ENCODE peak calls at places on chromosomes 12 and 14, in eight cellular contexts. One of them, this sample, is unnamed.

GRCh38 chr12:95908573-95908972 is 33.8 kb downstream of the CCDC38 start:
- DNase-seq in GM23338: no peak
- DNase-seq in neural progenitor cell: no peak
- DNase-seq in SK-N-SH: no peak
- DNase-seq in HCT116: no peak
- DNase-seq in GM23248: peak; percentile 64
- DNase-seq in PC-3: peak; percentile 39
- DNase-seq in hepatocyte: no peak
- DNase-seq in this sample: no peak

GRCh38 chr14:20631821-20632389 is 9.6 kb downstream of the OR6S1 start:
- DNase-seq in GM23338: peak; percentile 68
- DNase-seq in neural progenitor cell: peak; percentile 71
- DNase-seq in SK-N-SH: peak; percentile 34
- DNase-seq in HCT116: no peak
- DNase-seq in GM23248: peak; percentile 84
- DNase-seq in PC-3: peak; percentile 81
- DNase-seq in hepatocyte: peak; percentile 83
- DNase-seq in this sample: no peak

GRCh38 chr14:104224516-104225281 is 86.3 kb downstream of the KIF26A start:
- DNase-seq in GM23338: peak; percentile 77
- DNase-seq in neural progenitor cell: peak; percentile 73
- DNase-seq in SK-N-SH: peak; percentile 67
- DNase-seq in HCT116: no peak
- DNase-seq in GM23248: no peak
- DNase-seq in PC-3: no peak
- DNase-seq in hepatocyte: peak; percentile 48
- DNase-seq in this sample: peak; percentile 45

GRCh38 chr14:64611358-64612020 is 61.7 kb downstream of the PPP1R36 start:
- DNase-seq in GM23338: no peak
- DNase-seq in neural progenitor cell: no peak
- DNase-seq in SK-N-SH: no peak
- DNase-seq in HCT116: no peak
- DNase-seq in GM23248: peak; percentile 34
- DNase-seq in PC-3: peak; percentile 61
- DNase-seq in hepatocyte: no peak
- DNase-seq in this sample: no peak

GRCh38 chr14:103213331-103213730 is 90.1 kb downstream of the TNFAIP2 start:
- DNase-seq in GM23338: no peak
- DNase-seq in neural progenitor cell: no peak
- DNase-seq in SK-N-SH: no peak
- DNase-seq in HCT116: no peak
- DNase-seq in GM23248: no peak
- DNase-seq in PC-3: no peak
- DNase-seq in hepatocyte: peak; percentile 72
- DNase-seq in this sample: no peak

GRCh38 chr14:100662850-100663527 is 63.7 kb upstream of the DLK1 start:
- DNase-seq in GM23338: peak; percentile 78
- DNase-seq in neural progenitor cell: peak; percentile 81
- DNase-seq in SK-N-SH: peak; percentile 85
- DNase-seq in HCT116: peak; percentile 87
- DNase-seq in GM23248: peak; percentile 73
- DNase-seq in PC-3: peak; percentile 72
- DNase-seq in hepatocyte: peak; percentile 79
- DNase-seq in this sample: peak; percentile 65

GRCh38 chr14:84085493-84085892 is 1444.5 kb upstream of the FLRT2 start:
- DNase-seq in GM23338: no peak
- DNase-seq in neural progenitor cell: no peak
- DNase-seq in SK-N-SH: no peak
- DNase-seq in HCT116: no peak
- DNase-seq in GM23248: no peak
- DNase-seq in PC-3: no peak
- DNase-seq in hepatocyte: no peak
- DNase-seq in this sample: no peak

GRCh38 chr12:115597157-115597712 is 680.3 kb downstream of the MED13L start:
- DNase-seq in GM23338: no peak
- DNase-seq in neural progenitor cell: no peak
- DNase-seq in SK-N-SH: no peak
- DNase-seq in HCT116: peak; percentile 16
- DNase-seq in GM23248: peak; percentile 92
- DNase-seq in PC-3: peak; percentile 87
- DNase-seq in hepatocyte: peak; percentile 12
- DNase-seq in this sample: no peak

GRCh38 chr12:14960548-14961465 is 594 bp downstream of the ARHGDIB start:
- DNase-seq in GM23338: peak; percentile 29
- DNase-seq in neural progenitor cell: no peak
- DNase-seq in SK-N-SH: no peak
- DNase-seq in HCT116: no peak
- DNase-seq in GM23248: peak; percentile 27
- DNase-seq in PC-3: peak; percentile 66
- DNase-seq in hepatocyte: no peak
- DNase-seq in this sample: peak; percentile 42

GRCh38 chr14:102063808-102064429 is 22.9 kb downstream of the HSP90AA1 start:
- DNase-seq in GM23338: peak; percentile 24
- DNase-seq in neural progenitor cell: no peak
- DNase-seq in SK-N-SH: peak; percentile 22
- DNase-seq in HCT116: no peak
- DNase-seq in GM23248: no peak
- DNase-seq in PC-3: no peak
- DNase-seq in hepatocyte: no peak
- DNase-seq in this sample: no peak

GRCh38 chr12:56212360-56212759 is 9.4 kb downstream of the RNF41 start:
- DNase-seq in GM23338: no peak
- DNase-seq in neural progenitor cell: no peak
- DNase-seq in SK-N-SH: no peak
- DNase-seq in HCT116: no peak
- DNase-seq in GM23248: no peak
- DNase-seq in PC-3: no peak
- DNase-seq in hepatocyte: no peak
- DNase-seq in this sample: no peak

GRCh38 chr14:104388631-104389325 is 190.8 kb upstream of the C14orf180 start:
- DNase-seq in GM23338: no peak
- DNase-seq in neural progenitor cell: no peak
- DNase-seq in SK-N-SH: peak; percentile 36
- DNase-seq in HCT116: no peak
- DNase-seq in GM23248: no peak
- DNase-seq in PC-3: no peak
- DNase-seq in hepatocyte: no peak
- DNase-seq in this sample: no peak

GRCh38 chr12:45434094-45434493 is 218.2 kb downstream of the ANO6 start:
- DNase-seq in GM23338: no peak
- DNase-seq in neural progenitor cell: no peak
- DNase-seq in SK-N-SH: no peak
- DNase-seq in HCT116: no peak
- DNase-seq in GM23248: no peak
- DNase-seq in PC-3: no peak
- DNase-seq in hepatocyte: no peak
- DNase-seq in this sample: no peak

GRCh38 chr14:88233915-88234314 is 89.2 kb downstream of the KCNK10 start:
- DNase-seq in GM23338: peak; percentile 80
- DNase-seq in neural progenitor cell: peak; percentile 71
- DNase-seq in SK-N-SH: peak; percentile 25
- DNase-seq in HCT116: peak; percentile 24
- DNase-seq in GM23248: peak; percentile 23
- DNase-seq in PC-3: no peak
- DNase-seq in hepatocyte: peak; percentile 14
- DNase-seq in this sample: peak; percentile 9

GRCh38 chr12:67302162-67302561 is 33.0 kb downstream of the CAND1 start:
- DNase-seq in GM23338: no peak
- DNase-seq in neural progenitor cell: no peak
- DNase-seq in SK-N-SH: no peak
- DNase-seq in HCT116: no peak
- DNase-seq in GM23248: no peak
- DNase-seq in PC-3: no peak
- DNase-seq in hepatocyte: no peak
- DNase-seq in this sample: no peak

GRCh38 chr12:67305544-67305943 is 36.4 kb downstream of the CAND1 start:
- DNase-seq in GM23338: no peak
- DNase-seq in neural progenitor cell: no peak
- DNase-seq in SK-N-SH: no peak
- DNase-seq in HCT116: no peak
- DNase-seq in GM23248: no peak
- DNase-seq in PC-3: no peak
- DNase-seq in hepatocyte: no peak
- DNase-seq in this sample: no peak

DNA sequence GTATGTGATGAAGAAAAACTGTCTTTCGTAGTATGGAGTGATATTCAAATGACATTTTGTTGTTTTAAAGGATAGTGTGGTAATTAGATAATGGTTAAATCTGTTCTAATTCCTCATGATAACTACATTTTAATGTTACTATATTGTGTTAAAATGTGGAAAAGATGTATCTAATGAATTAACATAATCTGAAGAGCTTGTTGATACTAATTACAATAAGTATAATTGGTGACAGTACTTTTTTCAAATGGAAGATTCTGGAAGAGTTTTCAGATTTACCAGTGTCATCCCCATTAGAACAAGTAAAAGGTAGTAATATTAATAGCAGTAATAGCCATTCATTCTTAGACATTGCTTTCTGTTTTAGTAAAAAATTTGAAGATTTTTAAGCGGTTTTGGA is 37.6 kb downstream of the CAND1 start:
- DNase-seq in GM23338: no peak
- DNase-seq in neural progenitor cell: no peak
- DNase-seq in SK-N-SH: no peak
- DNase-seq in HCT116: no peak
- DNase-seq in GM23248: no peak
- DNase-seq in PC-3: no peak
- DNase-seq in hepatocyte: no peak
- DNase-seq in this sample: no peak
- H3K36me3 ChIP-seq in GM23338: peaks cover 42% of the 10 kb centered on the region
- H3K36me3 ChIP-seq in neural progenitor cell: peaks cover 65% of the 10 kb centered on the region
- H3K36me3 ChIP-seq in SK-N-SH: peaks cover 98% of the 10 kb centered on the region
- H3K36me3 ChIP-seq in HCT116: peaks cover 46% of the 10 kb centered on the region
- H3K36me3 ChIP-seq in GM23248: peaks cover 83% of the 10 kb centered on the region
- H3K36me3 ChIP-seq in PC-3: peaks cover 64% of the 10 kb centered on the region
- H3K36me3 ChIP-seq in hepatocyte: no peaks in the 10 kb centered on the region
- H3K36me3 ChIP-seq in this sample: peaks cover 100% of the 10 kb centered on the region

GRCh38 chr12:6650832-6651231 is 3.6 kb upstream of the ACRBP start:
- DNase-seq in GM23338: no peak
- DNase-seq in neural progenitor cell: no peak
- DNase-seq in SK-N-SH: no peak
- DNase-seq in HCT116: no peak
- DNase-seq in GM23248: no peak
- DNase-seq in PC-3: no peak
- DNase-seq in hepatocyte: no peak
- DNase-seq in this sample: no peak

GRCh38 chr12:6653342-6653741 is 6.1 kb upstream of the ACRBP start:
- DNase-seq in GM23338: no peak
- DNase-seq in neural progenitor cell: no peak
- DNase-seq in SK-N-SH: no peak
- DNase-seq in HCT116: no peak
- DNase-seq in GM23248: no peak
- DNase-seq in PC-3: no peak
- DNase-seq in hepatocyte: no peak
- DNase-seq in this sample: no peak

GRCh38 chr12:6652391-6652790 is 5.2 kb upstream of the ACRBP start:
- DNase-seq in GM23338: peak; percentile 62
- DNase-seq in neural progenitor cell: no peak
- DNase-seq in SK-N-SH: no peak
- DNase-seq in HCT116: no peak
- DNase-seq in GM23248: no peak
- DNase-seq in PC-3: no peak
- DNase-seq in hepatocyte: no peak
- DNase-seq in this sample: no peak

DNA sequence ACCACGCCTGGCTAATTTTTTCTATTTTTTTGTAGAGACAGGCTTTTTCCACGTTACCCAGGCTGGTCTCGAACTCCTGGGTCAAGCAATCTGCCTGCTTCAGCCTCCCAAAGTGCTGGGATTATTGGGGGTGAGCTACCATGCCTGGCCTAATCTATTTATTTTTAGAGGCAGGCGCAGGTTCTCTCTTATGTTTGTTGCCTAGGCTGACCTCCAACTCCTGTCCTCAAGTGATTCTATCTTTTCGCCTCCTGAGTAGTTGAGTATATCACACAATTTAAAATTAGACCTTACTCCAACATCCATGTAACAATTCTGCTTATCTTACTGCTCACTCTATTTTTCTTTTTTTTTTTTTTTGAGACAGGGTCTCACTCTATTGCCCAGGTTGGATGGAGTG is 6.8 kb upstream of the ACRBP start:
- DNase-seq in GM23338: no peak
- DNase-seq in neural progenitor cell: no peak
- DNase-seq in SK-N-SH: no peak
- DNase-seq in HCT116: no peak
- DNase-seq in GM23248: no peak
- DNase-seq in PC-3: no peak
- DNase-seq in hepatocyte: no peak
- DNase-seq in this sample: no peak
- H3K27ac ChIP-seq in GM23338: no peak overlapping the region
- H3K27ac ChIP-seq in neural progenitor cell: no peak overlapping the region
- H3K27ac ChIP-seq in SK-N-SH: no peak overlapping the region
- H3K27ac ChIP-seq in HCT116: no peak overlapping the region
- H3K27ac ChIP-seq in GM23248: no peak overlapping the region
- H3K27ac ChIP-seq in PC-3: no peak overlapping the region
- H3K27ac ChIP-seq in hepatocyte: no peak overlapping the region
- H3K27ac ChIP-seq in this sample: no peak overlapping the region

GRCh38 chr12:25386823-25387134 is 136.1 kb upstream of the KRAS start:
- DNase-seq in GM23338: no peak
- DNase-seq in neural progenitor cell: no peak
- DNase-seq in SK-N-SH: peak; percentile 36
- DNase-seq in HCT116: no peak
- DNase-seq in GM23248: no peak
- DNase-seq in PC-3: no peak
- DNase-seq in hepatocyte: no peak
- DNase-seq in this sample: peak; percentile 8

GRCh38 chr12:25387136-25388050 is 136.7 kb upstream of the KRAS start:
- DNase-seq in GM23338: peak; percentile 93
- DNase-seq in neural progenitor cell: peak; percentile 88
- DNase-seq in SK-N-SH: peak; percentile 74
- DNase-seq in HCT116: peak; percentile 84
- DNase-seq in GM23248: peak; percentile 94
- DNase-seq in PC-3: peak; percentile 91
- DNase-seq in hepatocyte: peak; percentile 93
- DNase-seq in this sample: peak; percentile 92

GRCh38 chr12:25384954-25385216 is 134.2 kb upstream of the KRAS start:
- DNase-seq in GM23338: no peak
- DNase-seq in neural progenitor cell: no peak
- DNase-seq in SK-N-SH: no peak
- DNase-seq in HCT116: no peak
- DNase-seq in GM23248: no peak
- DNase-seq in PC-3: no peak
- DNase-seq in hepatocyte: no peak
- DNase-seq in this sample: peak; percentile 11

GRCh38 chr12:25384038-25384953 is 133.6 kb upstream of the KRAS start:
- DNase-seq in GM23338: peak; percentile 10
- DNase-seq in neural progenitor cell: no peak
- DNase-seq in SK-N-SH: no peak
- DNase-seq in HCT116: no peak
- DNase-seq in GM23248: no peak
- DNase-seq in PC-3: no peak
- DNase-seq in hepatocyte: peak; percentile 49
- DNase-seq in this sample: no peak

GRCh38 chr12:25388216-25388615 is 137.5 kb upstream of the KRAS start:
- DNase-seq in GM23338: no peak
- DNase-seq in neural progenitor cell: no peak
- DNase-seq in SK-N-SH: no peak
- DNase-seq in HCT116: no peak
- DNase-seq in GM23248: peak; percentile 21
- DNase-seq in PC-3: peak; percentile 27
- DNase-seq in hepatocyte: no peak
- DNase-seq in this sample: no peak
- TF ChIP-seq EZH2phosphoT487 in GM23338: no peak
- TF ChIP-seq EZH2phosphoT487 in neural progenitor cell: no peak
- TF ChIP-seq EZH2phosphoT487 in SK-N-SH: no peak
- TF ChIP-seq EZH2phosphoT487 in HCT116: no peak
- TF ChIP-seq EZH2phosphoT487 in GM23248: no peak
- TF ChIP-seq EZH2phosphoT487 in PC-3: no peak
- TF ChIP-seq EZH2phosphoT487 in hepatocyte: no peak
- TF ChIP-seq EZH2phosphoT487 in this sample: no peak

GRCh38 chr12:106782619-106783018 is 8.1 kb downstream of the RIC8B start:
- DNase-seq in GM23338: no peak
- DNase-seq in neural progenitor cell: no peak
- DNase-seq in SK-N-SH: no peak
- DNase-seq in HCT116: no peak
- DNase-seq in GM23248: no peak
- DNase-seq in PC-3: no peak
- DNase-seq in hepatocyte: no peak
- DNase-seq in this sample: no peak
- H3K36me3 ChIP-seq in GM23338: peaks cover 13% of the 10 kb centered on the region
- H3K36me3 ChIP-seq in neural progenitor cell: peaks cover 3% of the 10 kb centered on the region
- H3K36me3 ChIP-seq in SK-N-SH: peaks cover 12% of the 10 kb centered on the region
- H3K36me3 ChIP-seq in HCT116: peaks cover 2% of the 10 kb centered on the region
- H3K36me3 ChIP-seq in GM23248: peaks cover 4% of the 10 kb centered on the region
- H3K36me3 ChIP-seq in PC-3: peaks cover 4% of the 10 kb centered on the region
- H3K36me3 ChIP-seq in hepatocyte: no peaks in the 10 kb centered on the region
- H3K36me3 ChIP-seq in this sample: no peaks in the 10 kb centered on the region

This sample was measured in OCI-LY7.